ENCODE peak calls at places on chromosomes 1 and 21, in ten cellular contexts. X, A, D, J, V, N, O, F, R and C are unnamed samples.

GRCh38 chr1:240104662-240105061 is 13.0 kb downstream of the FMN2 start:
- DNase-seq in X (no peak), A (no peak), D (no peak), J (no peak), V (no peak), N (no peak), O (no peak), F (no peak), R (no peak), C (no peak)

GRCh38 chr1:52631759-52632331 is 1.1 kb upstream of the SHISAL2A start:
- DNase-seq in X (no peak), A (no peak), D (no peak), J (no peak), V (no peak), N (no peak), O (no peak), F (no peak), R (no peak), C (no peak)

GRCh38 chr1:225834417-225835329 is 24.7 kb downstream of the EPHX1 start:
- DNase-seq in X (no peak), A (peak), D (peak), J (peak), V (peak), N (no peak), O (no peak), F (peak), R (peak), C (no peak)

GRCh38 chr1:18945401-18945849 is 11.1 kb downstream of the IFFO2 start:
- DNase-seq in X (peak), A (peak), D (peak), J (peak), V (no peak), N (no peak), O (no peak), F (no peak), R (no peak), C (no peak)

GRCh38 chr1:222049176-222049575 is 307.3 kb upstream of the DUSP10 start:
- DNase-seq in X (no peak), A (no peak), D (no peak), J (no peak), V (no peak), N (no peak), O (no peak), F (no peak), R (no peak), C (no peak)

GRCh38 chr1:53581476-53581875 is 122.3 kb downstream of the DMRTB1 start:
- DNase-seq in X (no peak), A (no peak), D (no peak), J (no peak), V (no peak), N (no peak), O (no peak), F (no peak), R (peak), C (no peak)

GRCh38 chr1:154148787-154149186 is 6.1 kb downstream of the NUP210L start:
- DNase-seq in X (no peak), A (no peak), D (peak), J (no peak), V (no peak), N (no peak), O (no peak), F (no peak), R (no peak), C (no peak)

GRCh38 chr1:91725961-91726704 is 159.8 kb downstream of the TGFBR3 start:
- DNase-seq in X (no peak), A (no peak), D (peak), J (peak), V (peak), N (no peak), O (no peak), F (no peak), R (no peak), C (peak)

GRCh38 chr1:18197299-18197698 is 89.7 kb downstream of the IGSF21 start:
- DNase-seq in X (no peak), A (no peak), D (no peak), J (no peak), V (no peak), N (no peak), O (no peak), F (no peak), R (no peak), C (no peak)

GRCh38 chr1:92459871-92460320 is 26.8 kb downstream of the GFI1 start:
- DNase-seq in X (no peak), A (no peak), D (no peak), J (no peak), V (no peak), N (no peak), O (no peak), F (no peak), R (no peak), C (no peak)

GRCh38 chr21:25689226-25689625 is 45.5 kb downstream of the ATP5PF start:
- DNase-seq in X (no peak), A (no peak), D (peak), J (no peak), V (no peak), N (no peak), O (no peak), F (no peak), R (no peak), C (no peak)

GRCh38 chr1:9871707-9872425 is 38.2 kb downstream of the CTNNBIP1 start:
- DNase-seq in X (no peak), A (no peak), D (no peak), J (no peak), V (no peak), N (no peak), O (no peak), F (no peak), R (no peak), C (no peak)

GRCh38 chr1:53402891-53403655 is 56.1 kb upstream of the DMRTB1 start:
- DNase-seq in X (no peak), A (no peak), D (no peak), J (no peak), V (no peak), N (no peak), O (no peak), F (no peak), R (no peak), C (no peak)

GRCh38 chr1:154750681-154751665 is 119.1 kb downstream of the KCNN3 start:
- DNase-seq in X (no peak), A (no peak), D (no peak), J (no peak), V (no peak), N (no peak), O (no peak), F (no peak), R (no peak), C (no peak)

GRCh38 chr1:241499910-241500309 is 19.6 kb downstream of the FH start:
- DNase-seq in X (no peak), A (no peak), D (peak), J (no peak), V (no peak), N (no peak), O (no peak), F (no peak), R (no peak), C (no peak)

GRCh38 chr1:172117800-172118199 is 276.5 kb downstream of the DNM3 start:
- DNase-seq in X (no peak), A (no peak), D (no peak), J (no peak), V (no peak), N (no peak), O (no peak), F (no peak), R (no peak), C (no peak)

DNA sequence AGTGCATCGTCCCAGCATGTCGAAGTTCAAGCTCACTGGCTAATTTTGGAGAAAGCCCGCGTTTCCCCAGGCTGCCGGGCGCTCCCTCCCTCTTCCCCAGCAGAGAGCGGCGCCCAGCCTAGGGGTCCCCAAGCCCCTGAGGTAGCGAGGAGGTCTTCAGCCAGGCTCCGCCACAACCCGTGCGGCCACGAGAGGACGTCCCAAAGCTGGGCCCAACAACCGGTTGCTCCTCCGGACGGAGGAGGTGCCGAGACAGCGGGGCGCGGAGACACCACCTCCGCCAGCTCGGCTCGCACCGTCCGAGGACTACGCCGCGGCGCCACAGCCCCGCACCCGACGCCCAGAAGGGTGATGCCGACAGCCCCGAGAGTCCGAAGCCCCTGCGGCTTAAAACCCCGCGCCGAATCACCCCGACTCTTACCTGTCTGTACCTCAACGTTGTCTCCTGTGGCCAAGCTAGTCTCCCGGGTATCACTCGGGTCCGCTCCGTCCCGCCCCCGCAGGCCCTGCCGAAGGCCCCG is at the start of gene DENND2C:
- DNase-seq in X (no peak), A (no peak), D (no peak), J (no peak), V (no peak), N (no peak), O (no peak), F (no peak), R (no peak), C (no peak)
- TF ChIP-seq POLR2A in X (no peak), A (no peak), D (no peak), J (peak), V (no peak), N (no peak), O (no peak), F (no peak), R (no peak), C (no peak)

DNA sequence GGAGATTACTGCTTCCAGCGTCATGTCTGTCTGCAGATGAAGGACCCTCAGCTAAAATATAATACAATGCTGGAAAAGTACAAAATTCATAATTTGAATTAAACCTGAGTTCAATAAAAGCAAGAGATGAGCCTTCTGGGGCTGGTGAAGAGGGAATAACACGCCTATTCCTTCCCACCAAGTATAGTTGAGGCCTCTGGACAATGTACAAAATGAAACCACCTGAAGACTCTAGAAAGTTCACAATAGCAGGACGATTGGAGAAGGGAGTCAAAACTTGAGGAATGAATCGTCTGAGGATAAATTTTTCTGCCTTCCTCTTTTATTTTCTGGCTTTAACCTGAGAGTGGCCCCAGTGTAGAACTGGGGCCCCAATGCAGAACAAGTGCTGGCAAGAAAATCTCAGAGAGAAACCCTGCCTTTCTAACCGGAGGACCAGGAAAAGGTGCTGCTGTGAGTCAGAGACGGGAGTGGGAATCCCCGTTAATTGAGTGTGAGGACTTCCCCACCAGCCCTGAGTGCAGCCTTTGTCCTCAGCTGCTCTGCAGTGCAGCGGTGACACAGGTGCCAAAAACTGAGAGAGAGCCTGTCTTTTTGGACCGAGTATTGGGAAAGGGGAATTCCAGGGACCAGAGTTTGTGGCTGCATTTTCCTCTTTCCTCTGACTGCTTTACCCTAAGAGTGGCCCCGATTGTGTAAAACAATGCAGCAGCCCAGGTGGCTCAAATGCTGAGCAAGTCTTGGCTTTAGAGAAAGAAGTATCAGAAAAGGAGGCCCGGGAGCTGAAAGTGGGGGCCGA is 264.9 kb downstream of the DYRK1A start:
- DNase-seq in X (peak), A (peak), D (no peak), J (no peak), V (peak), N (no peak), O (no peak), F (peak), R (peak), C (no peak)
- H3K27ac ChIP-seq in X (no peak), A (peak), D (no peak), J (no peak), V (peak), N (no peak), O (no peak), F (peak), R (peak), C (no peak)

GRCh38 chr1:167120899-167121298 is 27.0 kb downstream of the STYXL2 start:
- DNase-seq in X (no peak), A (no peak), D (no peak), J (no peak), V (no peak), N (no peak), O (no peak), F (no peak), R (no peak), C (no peak)
- H3K4me3 ChIP-seq in X (no peak), A (peak), D (no peak), J (no peak), V (peak), N (peak), O (peak), F (peak), R (no peak), C (no peak)

DNA sequence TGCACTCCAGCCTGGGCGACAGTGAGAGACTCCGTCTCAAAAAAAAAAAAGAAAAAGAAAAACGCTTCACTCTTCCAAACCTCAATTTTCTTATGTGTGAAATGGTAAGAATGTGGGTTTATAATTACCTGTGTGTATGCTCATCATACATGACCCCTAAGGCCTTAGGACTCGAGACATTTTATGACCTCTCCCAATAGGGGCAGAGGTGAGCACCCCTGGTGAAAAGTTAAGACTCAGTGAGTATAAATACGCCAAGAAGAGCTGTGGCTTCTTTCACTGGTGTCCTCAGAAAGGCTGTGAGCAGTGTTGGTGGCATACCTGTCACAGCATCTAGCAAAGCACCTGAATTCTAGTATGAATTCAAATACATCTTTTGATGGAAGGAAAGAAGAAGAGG is 7.8 kb upstream of the FCMR start:
- DNase-seq in X (no peak), A (no peak), D (no peak), J (no peak), V (no peak), N (no peak), O (no peak), F (no peak), R (no peak), C (no peak)
- TF ChIP-seq POLR2A in X (no peak), A (no peak), D (no peak), J (no peak), V (no peak), N (no peak), O (no peak), F (no peak), R (no peak), C (no peak)

GRCh38 chr1:24989082-24989481 is 59.0 kb upstream of the RUNX3 start:
- DNase-seq in X (no peak), A (no peak), D (no peak), J (no peak), V (no peak), N (no peak), O (no peak), F (no peak), R (no peak), C (no peak)

GRCh38 chr1:24986372-24986979 is 56.4 kb upstream of the RUNX3 start:
- DNase-seq in X (peak), A (no peak), D (no peak), J (no peak), V (no peak), N (peak), O (no peak), F (no peak), R (no peak), C (peak)

GRCh38 chr1:24988560-24988912 is 58.5 kb upstream of the RUNX3 start:
- DNase-seq in X (peak), A (no peak), D (no peak), J (no peak), V (no peak), N (peak), O (no peak), F (no peak), R (no peak), C (no peak)

GRCh38 chr1:24987424-24987823 is 57.3 kb upstream of the RUNX3 start:
- DNase-seq in X (peak), A (no peak), D (no peak), J (no peak), V (no peak), N (peak), O (no peak), F (no peak), R (no peak), C (no peak)

GRCh38 chr1:24987875-24988559 is 57.9 kb upstream of the RUNX3 start:
- DNase-seq in X (peak), A (no peak), D (no peak), J (no peak), V (no peak), N (peak), O (no peak), F (no peak), R (no peak), C (no peak)
- H3K27ac ChIP-seq in X (no peak), A (no peak), D (no peak), J (no peak), V (no peak), N (no peak), O (no peak), F (no peak), R (no peak), C (no peak)

DNA sequence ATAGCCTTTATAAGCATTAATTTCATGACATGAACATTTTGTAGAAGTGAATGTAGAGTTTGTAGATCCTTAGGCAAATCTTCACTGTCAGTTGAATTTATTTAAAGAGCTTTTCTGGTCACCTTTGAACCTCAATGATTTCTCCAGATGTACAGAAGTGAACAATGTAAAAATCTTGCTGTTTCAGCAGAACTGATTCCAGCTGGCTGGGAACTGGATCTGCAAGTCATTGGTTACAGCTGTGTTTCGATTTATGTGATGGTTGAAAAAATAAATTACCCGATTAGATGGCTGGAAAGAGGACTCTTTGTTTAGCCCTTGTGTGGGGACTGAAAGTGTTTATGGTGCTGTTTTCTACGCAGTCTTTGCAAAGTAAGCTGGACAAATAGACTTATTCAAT is 849.8 kb downstream of the USP25 start:
- DNase-seq in X (no peak), A (no peak), D (peak), J (no peak), V (no peak), N (no peak), O (no peak), F (no peak), R (no peak), C (no peak)
- H3K4me3 ChIP-seq in X (no peak), A (no peak), D (no peak), J (no peak), V (no peak), N (no peak), O (no peak), F (no peak), R (no peak), C (no peak)

GRCh38 chr1:35269989-35270289 is 1.4 kb downstream of the ZMYM4 start:
- DNase-seq in X (no peak), A (no peak), D (no peak), J (no peak), V (no peak), N (no peak), O (no peak), F (no peak), R (no peak), C (no peak)

GRCh38 chr1:35264861-35265260 is 3.6 kb upstream of the ZMYM4 start:
- DNase-seq in X (no peak), A (no peak), D (peak), J (no peak), V (peak), N (no peak), O (no peak), F (peak), R (peak), C (no peak)

GRCh38 chr1:35269190-35269988 is 880 bp downstream of the ZMYM4 start:
- DNase-seq in X (no peak), A (no peak), D (no peak), J (no peak), V (no peak), N (no peak), O (no peak), F (no peak), R (no peak), C (no peak)

GRCh38 chr1:35266306-35266705 is 2.2 kb upstream of the ZMYM4 start:
- DNase-seq in X (no peak), A (no peak), D (no peak), J (no peak), V (no peak), N (no peak), O (no peak), F (no peak), R (no peak), C (no peak)

DNA sequence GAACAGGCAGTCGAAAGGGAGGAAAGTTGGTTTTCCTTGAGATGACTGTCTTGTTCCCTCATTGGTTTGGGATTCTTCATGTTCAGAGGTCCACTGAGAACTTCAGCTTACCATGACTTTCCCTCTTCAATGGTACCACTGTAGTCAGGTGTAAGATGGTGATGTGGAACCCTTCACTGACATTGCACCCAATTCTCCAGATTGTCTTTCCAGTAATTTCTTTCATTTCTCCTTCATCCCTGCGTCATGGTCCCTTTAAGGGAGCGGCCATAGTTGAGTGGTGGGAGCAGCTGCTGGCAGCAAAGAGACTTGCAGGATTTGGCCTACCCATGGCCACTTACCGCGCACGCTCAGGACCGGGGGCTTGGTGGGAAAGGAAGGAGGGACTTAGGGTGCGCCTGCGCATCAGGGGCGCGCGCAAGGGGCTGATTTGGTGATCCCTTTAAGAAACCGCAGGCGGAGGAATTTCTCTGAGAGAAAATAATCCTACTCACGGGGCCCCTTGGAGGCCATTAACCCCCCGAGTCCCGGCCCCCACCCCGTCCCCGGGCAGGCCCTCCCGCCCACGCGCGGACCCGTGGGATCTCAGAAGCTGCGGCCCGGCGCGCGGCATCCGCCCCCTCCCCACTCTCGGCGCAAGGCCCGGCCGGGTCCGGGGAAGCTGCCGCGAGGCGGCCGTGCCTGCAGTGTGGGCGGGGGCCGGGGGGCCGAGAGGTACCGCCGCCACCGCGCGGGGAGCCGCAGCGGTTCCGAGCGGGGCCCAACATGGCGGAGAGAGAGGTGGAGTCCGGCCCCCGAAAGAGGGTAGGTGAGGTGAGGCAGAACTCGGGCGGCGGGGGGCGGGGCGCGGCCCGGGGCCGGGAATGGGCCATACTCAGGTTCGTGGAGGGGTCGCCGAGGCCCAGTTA is at the start of gene ZMYM4:
- DNase-seq in X (peak), A (peak), D (peak), J (peak), V (peak), N (peak), O (peak), F (peak), R (peak), C (peak)
- TF ChIP-seq POLR2A in X (peak), A (no peak), D (peak), J (peak), V (no peak), N (peak), O (no peak), F (no peak), R (peak), C (peak)

GRCh38 chr1:47231314-47232186 is 475 bp downstream of the TAL1 start:
- DNase-seq in X (no peak), A (peak), D (peak), J (no peak), V (no peak), N (peak), O (no peak), F (no peak), R (no peak), C (peak)

GRCh38 chr1:47228644-47229030 is 3.4 kb downstream of the TAL1 start:
- DNase-seq in X (no peak), A (no peak), D (no peak), J (no peak), V (no peak), N (no peak), O (no peak), F (no peak), R (no peak), C (peak)

GRCh38 chr1:47230692-47231313 is 1.2 kb downstream of the TAL1 start:
- DNase-seq in X (no peak), A (no peak), D (no peak), J (no peak), V (no peak), N (no peak), O (no peak), F (no peak), R (no peak), C (no peak)

GRCh38 chr1:47229031-47229831 is 2.8 kb downstream of the TAL1 start:
- DNase-seq in X (no peak), A (no peak), D (no peak), J (no peak), V (no peak), N (no peak), O (no peak), F (no peak), R (no peak), C (no peak)

GRCh38 chr1:47229884-47230691 is 1.9 kb downstream of the TAL1 start:
- DNase-seq in X (no peak), A (no peak), D (no peak), J (no peak), V (no peak), N (no peak), O (no peak), F (no peak), R (no peak), C (no peak)
- H3K27ac ChIP-seq in X (peak), A (peak), D (no peak), J (peak), V (peak), N (peak), O (no peak), F (peak), R (no peak), C (no peak)